ENCODE peak calls at places on chromosomes 13 and 19, in six cellular contexts. K, E, X, F, N and W are unnamed samples.

GRCh38 chr19:31253816-31254551 is 95.3 kb downstream of the TSHZ3 start:
- DNase-seq in F (no peak), K (no peak), N (no peak), E (no peak), X (no peak), W (peak; percentile 55)

GRCh38 chr19:33815410-33816340 is 19.0 kb downstream of the KCTD15 start:
- DNase-seq in F (no peak), K (no peak), X (no peak), E (no peak), N (no peak), W (no peak)

GRCh38 chr19:3238066-3238561 is 13.7 kb downstream of the CELF5 start:
- DNase-seq in K (no peak), F (no peak), E (no peak), X (no peak), N (no peak), W (no peak)

GRCh38 chr13:27954406-27954851 is 14.7 kb downstream of the CDX2 start:
- DNase-seq in N (no peak), X (no peak), E (no peak), K (peak; percentile 41), F (peak; percentile 71), W (peak; percentile 54)

GRCh38 chr13:43279696-43280095 is 256.3 kb downstream of the DNAJC15 start:
- DNase-seq in E (no peak), K (no peak), X (no peak), F (no peak), N (no peak), W (no peak)

GRCh38 chr19:48487944-48488343 is 18.8 kb downstream of the CYTH2 start:
- DNase-seq in X (no peak), N (peak; percentile 59), K (no peak), E (no peak), F (no peak), W (no peak)

GRCh38 chr13:104011505-104012270 is 945.5 kb upstream of the SLC10A2 start:
- DNase-seq in N (no peak), F (peak; percentile 51), K (no peak), E (no peak), X (no peak), W (peak; percentile 84)

GRCh38 chr13:108086678-108087077 is 128.7 kb downstream of the LIG4 start:
- DNase-seq in X (no peak), F (peak; percentile 18), N (no peak), E (no peak), K (no peak), W (no peak)

GRCh38 chr13:106238690-106239089 is 296.8 kb downstream of the EFNB2 start:
- DNase-seq in N (no peak), K (no peak), E (no peak), X (no peak), F (no peak), W (peak; percentile 6)

GRCh38 chr19:3459322-3459881 is 20.9 kb downstream of the SMIM24 start:
- DNase-seq in E (no peak), K (no peak), X (no peak), N (peak; percentile 87), F (no peak), W (peak; percentile 93)

GRCh38 chr19:40191836-40192646 is 815 bp downstream of the MAP3K10 start:
- DNase-seq in N (no peak), E (no peak), F (peak; percentile 89), K (peak; percentile 69), X (peak; percentile 53), W (peak; percentile 74)

GRCh38 chr19:17389957-17390664 is 3.9 kb downstream of the CCDC194 start:
- DNase-seq in K (peak; percentile 35), X (no peak), N (no peak), E (no peak), F (no peak), W (peak; percentile 67)

GRCh38 chr19:1363599-1363998 is 20.1 kb upstream of the NDUFS7 start:
- DNase-seq in E (no peak), N (no peak), K (peak; percentile 46), X (no peak), F (no peak), W (no peak)

GRCh38 chr19:53867225-53868090 is at the start of gene MYADM:
- DNase-seq in F (peak; percentile 100), K (peak; percentile 98), N (peak; percentile 99), E (peak; percentile 100), X (peak; percentile 97), W (peak; percentile 100)

GRCh38 chr13:48448963-48449614 is 36.2 kb upstream of the LPAR6 start:
- DNase-seq in X (no peak), N (no peak), K (no peak), F (no peak), E (no peak), W (no peak)